ENCODE peak calls at places on chromosomes 13 and 19, in six cellular contexts. E, B, Z, A, H and W are unnamed samples.

GRCh38 chr19:34979819-34980640 is 16.0 kb upstream of the ZNF792 start:
- DNase-seq in E (no peak), B (no peak), Z (no peak), A (no peak), H (no peak), W (no peak)

GRCh38 chr13:97978661-97979450 is 25.4 kb downstream of the IPO5 start:
- DNase-seq in E (no peak), B (peak), Z (no peak), A (no peak), H (no peak), W (no peak)

GRCh38 chr19:14375582-14376291 is 5.5 kb upstream of the ADGRE5 start:
- DNase-seq in E (no peak), B (no peak), Z (no peak), A (no peak), H (no peak), W (no peak)

GRCh38 chr19:45908956-45909355 is 5.6 kb downstream of the NANOS2 start:
- DNase-seq in E (no peak), B (no peak), Z (no peak), A (no peak), H (no peak), W (no peak)

GRCh38 chr13:43905435-43906031 is 25.8 kb downstream of the LACC1 start:
- DNase-seq in E (no peak), B (peak), Z (peak), A (no peak), H (peak), W (no peak)

GRCh38 chr19:58538257-58539168 is 5.4 kb upstream of the TRIM28 start:
- DNase-seq in E (no peak), B (no peak), Z (no peak), A (no peak), H (no peak), W (no peak)

GRCh38 chr13:34640179-34640929 is 301.7 kb upstream of the NBEA start:
- DNase-seq in E (no peak), B (peak), Z (no peak), A (no peak), H (no peak), W (no peak)

GRCh38 chr19:367963-368623 is 23.5 kb upstream of the MIER2 start:
- DNase-seq in E (no peak), B (no peak), Z (no peak), A (peak), H (no peak), W (no peak)

GRCh38 chr19:43754562-43755255 is at the start of gene SMG9:
- DNase-seq in E (peak), B (peak), Z (peak), A (peak), H (peak), W (peak)

GRCh38 chr13:40492511-40492910 is 173.9 kb downstream of the FOXO1 start:
- DNase-seq in E (no peak), B (no peak), Z (no peak), A (no peak), H (no peak), W (no peak)

GRCh38 chr13:111626371-111627305 is 306.2 kb downstream of the TEX29 start:
- DNase-seq in E (no peak), B (no peak), Z (no peak), A (no peak), H (no peak), W (no peak)

GRCh38 chr19:44003461-44004134 is 841 bp downstream of the ZNF230 start:
- DNase-seq in E (no peak), B (peak), Z (no peak), A (no peak), H (no peak), W (no peak)

GRCh38 chr13:41054212-41054877 is 7.0 kb upstream of the WBP4 start:
- DNase-seq in E (no peak), B (peak), Z (no peak), A (no peak), H (no peak), W (peak)

GRCh38 chr13:21670883-21671792 is at the start of gene FGF9:
- DNase-seq in E (peak), B (peak), Z (peak), A (peak), H (no peak), W (peak)

GRCh38 chr13:33800646-33801186 is 17.2 kb upstream of the RFC3 start:
- DNase-seq in E (no peak), B (peak), Z (no peak), A (no peak), H (no peak), W (no peak)

GRCh38 chr19:42216653-42217521 is 590 bp downstream of the DEDD2 start:
- DNase-seq in E (no peak), B (peak), Z (no peak), A (peak), H (peak), W (no peak)

GRCh38 chr19:1985588-1986356 is 29.7 kb downstream of the BTBD2 start:
- DNase-seq in E (no peak), B (no peak), Z (no peak), A (no peak), H (no peak), W (no peak)

GRCh38 chr13:57633141-57633949 is 1.8 kb downstream of the PCDH17 start:
- DNase-seq in E (no peak), B (no peak), Z (no peak), A (peak), H (no peak), W (no peak)

GRCh38 chr19:15129856-15130580 is 22.8 kb downstream of the SYDE1 start:
- DNase-seq in E (no peak), B (no peak), Z (no peak), A (no peak), H (no peak), W (no peak)

GRCh38 chr13:108000998-108001397 is 214.3 kb downstream of the LIG4 start:
- DNase-seq in E (no peak), B (no peak), Z (no peak), A (no peak), H (no peak), W (no peak)

GRCh38 chr13:36819811-36820140 is 754 bp downstream of the RFXAP start:
- DNase-seq in E (no peak), B (peak), Z (no peak), A (peak), H (no peak), W (no peak)

GRCh38 chr13:79830426-79830825 is 349.5 kb downstream of the NDFIP2 start:
- DNase-seq in E (no peak), B (no peak), Z (no peak), A (no peak), H (no peak), W (no peak)